ENCODE peak calls at places on chromosomes 3 and 15, in ten cellular contexts. L is stimulated activated CD4-positive, alpha-beta T cell treated with anti-CD3 and anti-CD28 coated beads, TNF-alpha, amount 100 ng/mL, for 4 hours; Z is WERI-Rb-1; T is effector CD4-positive, alpha-beta T cell; I is SJCRH30; W is G401; G is fibroblast of villous mesenchyme; K is A549; C is pancreas; U is neural crest cell. O is an unnamed sample.

GRCh38 chr3:115517457-115518050 is 105.8 kb upstream of the GAP43 start:
- DNase-seq in L (no peak), U (no peak), G (no peak), W (no peak), C (no peak), I (no peak), T (no peak), K (no peak), Z (no peak), O (no peak)

GRCh38 chr3:138348950-138349739 is 766 bp downstream of the MRAS start:
- DNase-seq in K (peak), W (peak), G (peak), Z (peak), U (peak), T (no peak), C (peak), L (no peak), I (peak), O (no peak)

GRCh38 chr15:51624022-51624421 is 1.5 kb upstream of the DMXL2 start:
- DNase-seq in G (no peak), U (no peak), I (no peak), C (no peak), K (no peak), Z (no peak), T (no peak), W (no peak), L (no peak), O (no peak)

GRCh38 chr3:123285479-123285878 is 83.7 kb downstream of the SEC22A start:
- DNase-seq in I (no peak), G (no peak), U (no peak), W (no peak), T (no peak), C (no peak), Z (no peak), L (no peak), K (no peak), O (no peak)

GRCh38 chr3:105513042-105513441 is 146.3 kb downstream of the ALCAM start:
- DNase-seq in C (no peak), Z (no peak), K (no peak), W (no peak), I (no peak), G (no peak), L (no peak), U (no peak), T (no peak), O (peak)

GRCh38 chr15:87764461-87765236 is 491.9 kb downstream of the NTRK3 start:
- DNase-seq in K (peak), Z (peak), G (peak), C (no peak), T (no peak), I (peak), U (no peak), L (no peak), W (peak), O (peak)

GRCh38 chr15:62753518-62754221 is 288.9 kb upstream of the TPM1 start:
- DNase-seq in I (no peak), K (no peak), G (no peak), Z (no peak), C (no peak), U (no peak), T (no peak), W (no peak), L (no peak), O (no peak)

GRCh38 chr15:69133862-69134519 is 26.4 kb upstream of the GLCE start:
- DNase-seq in G (no peak), T (no peak), U (no peak), C (no peak), I (no peak), K (no peak), L (no peak), W (no peak), Z (no peak), O (no peak)

GRCh38 chr3:112889357-112889756 is 42.7 kb upstream of the CD200R1L start:
- DNase-seq in T (no peak), U (no peak), Z (no peak), C (no peak), G (no peak), L (no peak), I (no peak), K (no peak), W (no peak), O (no peak)

GRCh38 chr3:146382386-146382785 is 87.0 kb downstream of the PLSCR2 start:
- DNase-seq in I (peak), L (no peak), G (peak), T (no peak), K (peak), W (no peak), Z (no peak), C (no peak), U (no peak), O (peak)